ENCODE peak calls at places on chromosomes 4 and X, in nine cellular contexts. One of them, this sample, is unnamed.

GRCh38 chr4:111847256-111848108 is 297.8 kb upstream of the FAM241A start:
- DNase-seq in H9: no peak
- DNase-seq in NCI-H1092: no peak
- DNase-seq in GM10248: no peak
- DNase-seq in fibroblast of pulmonary artery: peak; percentile 2
- DNase-seq in progenitor cell of endocrine pancreas: no peak
- DNase-seq in occipital lobe: no peak
- DNase-seq in kidney glomerular epithelial cell: no peak
- DNase-seq in colonic mucosa: no peak
- DNase-seq in this sample: no peak

GRCh38 chr4:126441173-126441810 is 1126.5 kb downstream of the FAT4 start:
- DNase-seq in H9: no peak
- DNase-seq in NCI-H1092: no peak
- DNase-seq in GM10248: no peak
- DNase-seq in fibroblast of pulmonary artery: no peak
- DNase-seq in progenitor cell of endocrine pancreas: no peak
- DNase-seq in occipital lobe: no peak
- DNase-seq in kidney glomerular epithelial cell: no peak
- DNase-seq in colonic mucosa: no peak
- DNase-seq in this sample: no peak

GRCh38 chr4:112940364-112940763 is 109.1 kb upstream of the ANK2 start:
- DNase-seq in H9: no peak
- DNase-seq in NCI-H1092: no peak
- DNase-seq in GM10248: no peak
- DNase-seq in fibroblast of pulmonary artery: no peak
- DNase-seq in progenitor cell of endocrine pancreas: no peak
- DNase-seq in occipital lobe: no peak
- DNase-seq in kidney glomerular epithelial cell: no peak
- DNase-seq in colonic mucosa: no peak
- DNase-seq in this sample: no peak

GRCh38 chr4:181138116-181138515 is 1105.1 kb upstream of the TENM3 start:
- DNase-seq in H9: no peak
- DNase-seq in NCI-H1092: no peak
- DNase-seq in GM10248: no peak
- DNase-seq in fibroblast of pulmonary artery: no peak
- DNase-seq in progenitor cell of endocrine pancreas: no peak
- DNase-seq in occipital lobe: no peak
- DNase-seq in kidney glomerular epithelial cell: no peak
- DNase-seq in colonic mucosa: no peak
- DNase-seq in this sample: no peak

GRCh38 chrX:102765794-102766193 is 45.3 kb downstream of the GPRASP3 start:
- DNase-seq in H9: no peak
- DNase-seq in NCI-H1092: no peak
- DNase-seq in GM10248: no peak
- DNase-seq in fibroblast of pulmonary artery: peak; percentile 77
- DNase-seq in progenitor cell of endocrine pancreas: no peak
- DNase-seq in occipital lobe: peak; percentile 11
- DNase-seq in kidney glomerular epithelial cell: no peak
- DNase-seq in colonic mucosa: no peak
- DNase-seq in this sample: no peak

GRCh38 chr4:122826000-122826595 is 533 bp upstream of the FGF2 start:
- DNase-seq in H9: no peak
- DNase-seq in NCI-H1092: no peak
- DNase-seq in GM10248: no peak
- DNase-seq in fibroblast of pulmonary artery: no peak
- DNase-seq in progenitor cell of endocrine pancreas: no peak
- DNase-seq in occipital lobe: no peak
- DNase-seq in kidney glomerular epithelial cell: no peak
- DNase-seq in colonic mucosa: no peak
- DNase-seq in this sample: no peak

GRCh38 chr4:111991797-111992196 is 153.5 kb upstream of the FAM241A start:
- DNase-seq in H9: no peak
- DNase-seq in NCI-H1092: no peak
- DNase-seq in GM10248: no peak
- DNase-seq in fibroblast of pulmonary artery: peak; percentile 67
- DNase-seq in progenitor cell of endocrine pancreas: no peak
- DNase-seq in occipital lobe: no peak
- DNase-seq in kidney glomerular epithelial cell: peak; percentile 26
- DNase-seq in colonic mucosa: no peak
- DNase-seq in this sample: no peak

GRCh38 chr4:147831452-147832192 is 99.7 kb downstream of the ARHGAP10 start:
- DNase-seq in H9: no peak
- DNase-seq in NCI-H1092: no peak
- DNase-seq in GM10248: no peak
- DNase-seq in fibroblast of pulmonary artery: peak; percentile 82
- DNase-seq in progenitor cell of endocrine pancreas: no peak
- DNase-seq in occipital lobe: no peak
- DNase-seq in kidney glomerular epithelial cell: peak; percentile 69
- DNase-seq in colonic mucosa: peak; percentile 29
- DNase-seq in this sample: no peak

GRCh38 chrX:101206471-101206870 is 13.1 kb upstream of the DRP2 start:
- DNase-seq in H9: no peak
- DNase-seq in NCI-H1092: no peak
- DNase-seq in GM10248: peak; percentile 20
- DNase-seq in fibroblast of pulmonary artery: peak; percentile 67
- DNase-seq in progenitor cell of endocrine pancreas: no peak
- DNase-seq in occipital lobe: no peak
- DNase-seq in kidney glomerular epithelial cell: peak; percentile 12
- DNase-seq in colonic mucosa: no peak
- DNase-seq in this sample: peak; percentile 34

GRCh38 chr4:177554966-177555574 is 112.8 kb upstream of the AGA start:
- DNase-seq in H9: no peak
- DNase-seq in NCI-H1092: no peak
- DNase-seq in GM10248: peak; percentile 32
- DNase-seq in fibroblast of pulmonary artery: peak; percentile 50
- DNase-seq in progenitor cell of endocrine pancreas: no peak
- DNase-seq in occipital lobe: no peak
- DNase-seq in kidney glomerular epithelial cell: peak; percentile 13
- DNase-seq in colonic mucosa: peak; percentile 27
- DNase-seq in this sample: peak; percentile 7

GRCh38 chr4:113499696-113500095 is 261.8 kb downstream of the CAMK2D start:
- DNase-seq in H9: no peak
- DNase-seq in NCI-H1092: no peak
- DNase-seq in GM10248: no peak
- DNase-seq in fibroblast of pulmonary artery: peak; percentile 75
- DNase-seq in progenitor cell of endocrine pancreas: no peak
- DNase-seq in occipital lobe: no peak
- DNase-seq in kidney glomerular epithelial cell: peak; percentile 20
- DNase-seq in colonic mucosa: no peak
- DNase-seq in this sample: no peak

GRCh38 chr4:143626134-143626859 is 74.2 kb downstream of the FREM3 start:
- DNase-seq in H9: no peak
- DNase-seq in NCI-H1092: peak; percentile 3
- DNase-seq in GM10248: no peak
- DNase-seq in fibroblast of pulmonary artery: peak; percentile 88
- DNase-seq in progenitor cell of endocrine pancreas: no peak
- DNase-seq in occipital lobe: no peak
- DNase-seq in kidney glomerular epithelial cell: no peak
- DNase-seq in colonic mucosa: peak; percentile 29
- DNase-seq in this sample: no peak

GRCh38 chr4:109631709-109632108 is 71.5 kb downstream of the CASP6 start:
- DNase-seq in H9: peak; percentile 47
- DNase-seq in NCI-H1092: no peak
- DNase-seq in GM10248: no peak
- DNase-seq in fibroblast of pulmonary artery: peak; percentile 60
- DNase-seq in progenitor cell of endocrine pancreas: no peak
- DNase-seq in occipital lobe: no peak
- DNase-seq in kidney glomerular epithelial cell: no peak
- DNase-seq in colonic mucosa: peak; percentile 27
- DNase-seq in this sample: no peak

GRCh38 chr4:123672987-123673386 is 276.4 kb downstream of the SPRY1 start:
- DNase-seq in H9: no peak
- DNase-seq in NCI-H1092: no peak
- DNase-seq in GM10248: no peak
- DNase-seq in fibroblast of pulmonary artery: peak; percentile 46
- DNase-seq in progenitor cell of endocrine pancreas: no peak
- DNase-seq in occipital lobe: no peak
- DNase-seq in kidney glomerular epithelial cell: peak; percentile 96
- DNase-seq in colonic mucosa: no peak
- DNase-seq in this sample: no peak

GRCh38 chrX:57752866-57753265 is 72.8 kb upstream of the NLRP2B start:
- DNase-seq in H9: peak; percentile 29
- DNase-seq in NCI-H1092: no peak
- DNase-seq in GM10248: no peak
- DNase-seq in fibroblast of pulmonary artery: no peak
- DNase-seq in progenitor cell of endocrine pancreas: no peak
- DNase-seq in occipital lobe: no peak
- DNase-seq in kidney glomerular epithelial cell: no peak
- DNase-seq in colonic mucosa: no peak
- DNase-seq in this sample: no peak

GRCh38 chr4:145609494-145610427 is 9.4 kb upstream of the MMAA start:
- DNase-seq in H9: peak; percentile 55
- DNase-seq in NCI-H1092: peak; percentile 41
- DNase-seq in GM10248: peak; percentile 30
- DNase-seq in fibroblast of pulmonary artery: peak; percentile 88
- DNase-seq in progenitor cell of endocrine pancreas: peak; percentile 24
- DNase-seq in occipital lobe: peak; percentile 4
- DNase-seq in kidney glomerular epithelial cell: peak; percentile 35
- DNase-seq in colonic mucosa: peak; percentile 75
- DNase-seq in this sample: peak; percentile 63

GRCh38 chr4:128757712-128758111 is 51.8 kb upstream of the JADE1 start:
- DNase-seq in H9: peak; percentile 52
- DNase-seq in NCI-H1092: no peak
- DNase-seq in GM10248: no peak
- DNase-seq in fibroblast of pulmonary artery: no peak
- DNase-seq in progenitor cell of endocrine pancreas: no peak
- DNase-seq in occipital lobe: no peak
- DNase-seq in kidney glomerular epithelial cell: no peak
- DNase-seq in colonic mucosa: no peak
- DNase-seq in this sample: no peak

GRCh38 chr4:22595684-22596083 is 79.8 kb upstream of the ADGRA3 start:
- DNase-seq in H9: no peak
- DNase-seq in NCI-H1092: no peak
- DNase-seq in GM10248: no peak
- DNase-seq in fibroblast of pulmonary artery: peak; percentile 1
- DNase-seq in progenitor cell of endocrine pancreas: no peak
- DNase-seq in occipital lobe: no peak
- DNase-seq in kidney glomerular epithelial cell: no peak
- DNase-seq in colonic mucosa: no peak
- DNase-seq in this sample: no peak

GRCh38 chrX:129726307-129727111 is 12.3 kb upstream of the XPNPEP2 start:
- DNase-seq in H9: peak; percentile 70
- DNase-seq in NCI-H1092: peak; percentile 62
- DNase-seq in GM10248: no peak
- DNase-seq in fibroblast of pulmonary artery: peak; percentile 74
- DNase-seq in progenitor cell of endocrine pancreas: peak; percentile 36
- DNase-seq in occipital lobe: peak; percentile 22
- DNase-seq in kidney glomerular epithelial cell: peak; percentile 27
- DNase-seq in colonic mucosa: peak; percentile 56
- DNase-seq in this sample: peak; percentile 12

GRCh38 chrX:118360429-118361125 is 14.7 kb downstream of the WDR44 start:
- DNase-seq in H9: no peak
- DNase-seq in NCI-H1092: no peak
- DNase-seq in GM10248: no peak
- DNase-seq in fibroblast of pulmonary artery: peak; percentile 62
- DNase-seq in progenitor cell of endocrine pancreas: no peak
- DNase-seq in occipital lobe: no peak
- DNase-seq in kidney glomerular epithelial cell: peak; percentile 32
- DNase-seq in colonic mucosa: no peak
- DNase-seq in this sample: no peak

GRCh38 chrX:66602381-66602938 is 36.4 kb downstream of the EDA2R start:
- DNase-seq in H9: no peak
- DNase-seq in NCI-H1092: no peak
- DNase-seq in GM10248: no peak
- DNase-seq in fibroblast of pulmonary artery: no peak
- DNase-seq in progenitor cell of endocrine pancreas: no peak
- DNase-seq in occipital lobe: peak; percentile 2
- DNase-seq in kidney glomerular epithelial cell: no peak
- DNase-seq in colonic mucosa: no peak
- DNase-seq in this sample: no peak

GRCh38 chr4:185729300-185729912 is 82.6 kb downstream of the SORBS2 start:
- DNase-seq in H9: no peak
- DNase-seq in NCI-H1092: no peak
- DNase-seq in GM10248: no peak
- DNase-seq in fibroblast of pulmonary artery: peak; percentile 79
- DNase-seq in progenitor cell of endocrine pancreas: no peak
- DNase-seq in occipital lobe: no peak
- DNase-seq in kidney glomerular epithelial cell: no peak
- DNase-seq in colonic mucosa: no peak
- DNase-seq in this sample: no peak

GRCh38 chr4:111074523-111075114 is 451.7 kb upstream of the PITX2 start:
- DNase-seq in H9: peak; percentile 50
- DNase-seq in NCI-H1092: no peak
- DNase-seq in GM10248: no peak
- DNase-seq in fibroblast of pulmonary artery: no peak
- DNase-seq in progenitor cell of endocrine pancreas: no peak
- DNase-seq in occipital lobe: no peak
- DNase-seq in kidney glomerular epithelial cell: no peak
- DNase-seq in colonic mucosa: no peak
- DNase-seq in this sample: no peak

GRCh38 chrX:50920132-50920531 is 9.6 kb downstream of the BMP15 start:
- DNase-seq in H9: no peak
- DNase-seq in NCI-H1092: no peak
- DNase-seq in GM10248: no peak
- DNase-seq in fibroblast of pulmonary artery: peak; percentile 41
- DNase-seq in progenitor cell of endocrine pancreas: no peak
- DNase-seq in occipital lobe: no peak
- DNase-seq in kidney glomerular epithelial cell: peak; percentile 0
- DNase-seq in colonic mucosa: no peak
- DNase-seq in this sample: no peak

GRCh38 chrX:118455013-118455412 is 40.6 kb upstream of the DOCK11 start:
- DNase-seq in H9: no peak
- DNase-seq in NCI-H1092: no peak
- DNase-seq in GM10248: no peak
- DNase-seq in fibroblast of pulmonary artery: no peak
- DNase-seq in progenitor cell of endocrine pancreas: no peak
- DNase-seq in occipital lobe: no peak
- DNase-seq in kidney glomerular epithelial cell: no peak
- DNase-seq in colonic mucosa: no peak
- DNase-seq in this sample: no peak

GRCh38 chr4:151087467-151087866 is 12.0 kb upstream of the RPS3A start:
- DNase-seq in H9: peak; percentile 36
- DNase-seq in NCI-H1092: no peak
- DNase-seq in GM10248: no peak
- DNase-seq in fibroblast of pulmonary artery: no peak
- DNase-seq in progenitor cell of endocrine pancreas: no peak
- DNase-seq in occipital lobe: no peak
- DNase-seq in kidney glomerular epithelial cell: no peak
- DNase-seq in colonic mucosa: no peak
- DNase-seq in this sample: no peak

GRCh38 chrX:1601051-1601767 is 9.8 kb downstream of the AKAP17A start:
- DNase-seq in H9: no peak
- DNase-seq in NCI-H1092: no peak
- DNase-seq in GM10248: no peak
- DNase-seq in fibroblast of pulmonary artery: no peak
- DNase-seq in progenitor cell of endocrine pancreas: no peak
- DNase-seq in occipital lobe: no peak
- DNase-seq in kidney glomerular epithelial cell: no peak
- DNase-seq in colonic mucosa: no peak
- DNase-seq in this sample: no peak

GRCh38 chr4:65021737-65022136 is 612.5 kb upstream of the TECRL start:
- DNase-seq in H9: no peak
- DNase-seq in NCI-H1092: no peak
- DNase-seq in GM10248: no peak
- DNase-seq in fibroblast of pulmonary artery: no peak
- DNase-seq in progenitor cell of endocrine pancreas: no peak
- DNase-seq in occipital lobe: no peak
- DNase-seq in kidney glomerular epithelial cell: no peak
- DNase-seq in colonic mucosa: no peak
- DNase-seq in this sample: no peak

GRCh38 chrX:53294024-53294648 is 12.8 kb upstream of the IQSEC2 start:
- DNase-seq in H9: no peak
- DNase-seq in NCI-H1092: no peak
- DNase-seq in GM10248: no peak
- DNase-seq in fibroblast of pulmonary artery: no peak
- DNase-seq in progenitor cell of endocrine pancreas: no peak
- DNase-seq in occipital lobe: no peak
- DNase-seq in kidney glomerular epithelial cell: no peak
- DNase-seq in colonic mucosa: no peak
- DNase-seq in this sample: no peak

GRCh38 chr4:78379991-78380739 is 171.4 kb upstream of the ANXA3 start:
- DNase-seq in H9: no peak
- DNase-seq in NCI-H1092: no peak
- DNase-seq in GM10248: no peak
- DNase-seq in fibroblast of pulmonary artery: no peak
- DNase-seq in progenitor cell of endocrine pancreas: no peak
- DNase-seq in occipital lobe: no peak
- DNase-seq in kidney glomerular epithelial cell: peak; percentile 35
- DNase-seq in colonic mucosa: peak; percentile 73
- DNase-seq in this sample: no peak

GRCh38 chr4:54661686-54662085 is 3.9 kb downstream of the KIT start:
- DNase-seq in H9: no peak
- DNase-seq in NCI-H1092: no peak
- DNase-seq in GM10248: no peak
- DNase-seq in fibroblast of pulmonary artery: peak; percentile 55
- DNase-seq in progenitor cell of endocrine pancreas: no peak
- DNase-seq in occipital lobe: no peak
- DNase-seq in kidney glomerular epithelial cell: peak; percentile 24
- DNase-seq in colonic mucosa: no peak
- DNase-seq in this sample: no peak